ENCODE peak calls at places on chromosomes 7 and 10, in nine cellular contexts. F is psoas muscle, G is PC-3, E is A549, O is prostate gland, S is osteoblast, J is astrocyte of the spinal cord, V is OCI-LY7, Q is cardiac fibroblast. L is an unnamed sample.

GRCh38 chr10:130869179-130869841 is 442.2 kb downstream of the TCERG1L start:
- DNase-seq in S (no peak), V (no peak), F (no peak), Q (no peak), G (no peak), O (no peak), E (no peak), J (no peak), L (no peak)

GRCh38 chr10:70626056-70626455 is 23.5 kb upstream of the PRF1 start:
- DNase-seq in O (no peak), E (no peak), J (no peak), G (no peak), Q (no peak), V (no peak), F (no peak), S (no peak), L (no peak)

GRCh38 chr7:114026486-114027089 is 107.8 kb upstream of the PPP1R3A start:
- DNase-seq in S (no peak), G (peak; percentile 82), Q (peak; percentile 73), O (peak; percentile 25), F (no peak), V (peak; percentile 79), E (peak; percentile 36), J (peak; percentile 60), L (no peak)

GRCh38 chr10:69934768-69935167 is 117.9 kb upstream of the MACROH2A2 start:
- DNase-seq in S (no peak), V (no peak), Q (peak; percentile 9), E (no peak), O (no peak), G (peak; percentile 36), J (no peak), F (no peak), L (no peak)

GRCh38 chr7:158238616-158239289 is 348.9 kb downstream of the PTPRN2 start:
- DNase-seq in V (no peak), Q (no peak), F (no peak), G (no peak), S (no peak), O (no peak), E (no peak), J (no peak), L (no peak)

GRCh38 chr10:132836832-132837540 is 51.0 kb upstream of the NKX6-2 start:
- DNase-seq in Q (peak; percentile 43), J (no peak), E (peak; percentile 69), F (peak; percentile 75), O (no peak), G (peak; percentile 41), V (peak; percentile 42), S (peak; percentile 97), L (peak; percentile 13)

GRCh38 chr7:155489862-155490696 is 32.1 kb downstream of the EN2 start:
- DNase-seq in F (no peak), Q (no peak), S (peak; percentile 87), G (no peak), O (no peak), V (no peak), J (no peak), E (no peak), L (no peak)

GRCh38 chr10:130739016-130739756 is 572.3 kb downstream of the TCERG1L start:
- DNase-seq in S (no peak), G (no peak), O (no peak), Q (no peak), J (no peak), E (no peak), V (no peak), F (no peak), L (no peak)

GRCh38 chr7:13903997-13904396 is 85.5 kb downstream of the ETV1 start:
- DNase-seq in E (no peak), J (no peak), V (no peak), Q (peak; percentile 80), F (no peak), O (no peak), S (no peak), G (no peak), L (no peak)

GRCh38 chr10:129971381-129972144 is 7.5 kb upstream of the EBF3 start:
- DNase-seq in V (no peak), F (peak; percentile 82), Q (peak; percentile 59), G (peak; percentile 56), E (peak; percentile 63), J (no peak), O (peak; percentile 48), S (peak; percentile 100), L (peak; percentile 52)

GRCh38 chr7:29807179-29807841 is 1.0 kb downstream of the WIPF3 start:
- DNase-seq in O (no peak), S (peak; percentile 78), F (peak; percentile 82), Q (no peak), J (no peak), G (peak; percentile 42), E (peak; percentile 58), V (no peak), L (peak; percentile 58)

GRCh38 chr7:79833616-79834015 is 301.0 kb upstream of the GNAI1 start:
- DNase-seq in Q (no peak), J (no peak), F (no peak), E (no peak), V (no peak), G (no peak), O (no peak), S (no peak), L (no peak)

GRCh38 chr10:88810196-88810961 is 7.8 kb downstream of the LIPM start:
- DNase-seq in E (peak; percentile 31), J (peak; percentile 71), F (no peak), G (peak; percentile 79), V (peak; percentile 60), O (peak; percentile 15), S (no peak), Q (peak; percentile 85), L (peak; percentile 51)

GRCh38 chr7:35596061-35596460 is 98.9 kb downstream of the HERPUD2 start:
- DNase-seq in V (no peak), G (peak; percentile 13), O (no peak), F (no peak), E (no peak), S (no peak), J (peak; percentile 70), Q (peak; percentile 55), L (no peak)

GRCh38 chr7:18421297-18422004 is 74.1 kb upstream of the HDAC9 start:
- DNase-seq in E (no peak), Q (no peak), F (no peak), V (peak; percentile 4), J (no peak), O (no peak), G (no peak), S (no peak), L (no peak)
- H3K4me3 ChIP-seq in E (no peak overlapping the region), Q (no peak overlapping the region), F (no peak overlapping the region), V (no peak overlapping the region), J (no peak overlapping the region), O (no peak overlapping the region), G (no peak overlapping the region), S (no peak overlapping the region), L (no peak overlapping the region)

DNA sequence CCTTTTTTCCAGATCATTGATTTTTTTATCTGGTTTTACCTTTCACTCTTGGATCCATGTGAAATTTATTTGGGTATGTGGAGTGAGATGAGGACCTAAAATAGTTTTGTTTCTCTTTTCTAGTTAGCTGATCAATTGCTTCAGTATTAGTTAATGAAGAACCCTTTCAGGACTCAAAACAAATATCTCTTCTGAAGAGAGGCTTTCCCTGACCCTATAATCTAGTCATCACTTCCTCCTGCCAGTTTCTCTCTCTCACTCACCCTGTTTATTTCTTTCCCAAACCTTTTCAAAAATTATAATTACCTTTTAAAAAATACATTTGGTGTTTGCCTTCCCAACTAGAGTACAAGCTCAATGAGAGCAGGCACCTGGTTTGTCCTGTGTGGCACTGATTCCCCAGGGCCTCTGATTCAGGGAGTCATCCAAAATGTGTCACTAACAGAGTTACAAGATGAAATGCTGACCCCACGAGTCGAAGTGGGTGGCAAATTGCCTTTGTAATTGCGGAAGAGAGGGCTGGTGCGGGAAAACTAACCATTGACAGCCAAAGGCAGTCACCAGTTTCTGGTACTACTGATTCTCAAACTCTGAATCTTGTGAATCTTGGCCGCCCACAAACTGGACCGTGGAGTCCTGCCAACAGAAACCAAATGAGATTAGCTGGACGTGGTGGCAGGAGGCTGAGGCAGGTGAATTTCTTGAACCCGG is 2.4 kb downstream of the TMEM140 start:
- DNase-seq in G (no peak), Q (no peak), V (no peak), F (peak; percentile 67), E (no peak), J (no peak), O (no peak), S (no peak), L (peak; percentile 17)
- H3K4me3 ChIP-seq in G (no peak overlapping the region), Q (no peak overlapping the region), V (no peak overlapping the region), F (peak overlapping the region; percentile 78), E (no peak overlapping the region), J (no peak overlapping the region), O (no peak overlapping the region), S (no peak overlapping the region), L (no peak overlapping the region)

GRCh38 chr10:110808619-110809018 is 63.1 kb upstream of the PDCD4 start:
- DNase-seq in Q (no peak), S (no peak), G (no peak), E (no peak), O (no peak), V (no peak), F (no peak), J (no peak), L (no peak)
- H3K4me3 ChIP-seq in Q (no peak overlapping the region), S (no peak overlapping the region), G (no peak overlapping the region), E (no peak overlapping the region), O (no peak overlapping the region), V (no peak overlapping the region), F (no peak overlapping the region), J (no peak overlapping the region), L (no peak overlapping the region)

GRCh38 chr10:79226391-79227245 is 120.7 kb upstream of the PPIF start:
- DNase-seq in G (no peak), Q (no peak), S (no peak), O (no peak), J (no peak), E (no peak), F (no peak), V (no peak), L (no peak)
- H3K4me3 ChIP-seq in G (no peak overlapping the region), Q (no peak overlapping the region), S (no peak overlapping the region), O (no peak overlapping the region), J (no peak overlapping the region), E (no peak overlapping the region), F (no peak overlapping the region), V (no peak overlapping the region), L (no peak overlapping the region)

DNA sequence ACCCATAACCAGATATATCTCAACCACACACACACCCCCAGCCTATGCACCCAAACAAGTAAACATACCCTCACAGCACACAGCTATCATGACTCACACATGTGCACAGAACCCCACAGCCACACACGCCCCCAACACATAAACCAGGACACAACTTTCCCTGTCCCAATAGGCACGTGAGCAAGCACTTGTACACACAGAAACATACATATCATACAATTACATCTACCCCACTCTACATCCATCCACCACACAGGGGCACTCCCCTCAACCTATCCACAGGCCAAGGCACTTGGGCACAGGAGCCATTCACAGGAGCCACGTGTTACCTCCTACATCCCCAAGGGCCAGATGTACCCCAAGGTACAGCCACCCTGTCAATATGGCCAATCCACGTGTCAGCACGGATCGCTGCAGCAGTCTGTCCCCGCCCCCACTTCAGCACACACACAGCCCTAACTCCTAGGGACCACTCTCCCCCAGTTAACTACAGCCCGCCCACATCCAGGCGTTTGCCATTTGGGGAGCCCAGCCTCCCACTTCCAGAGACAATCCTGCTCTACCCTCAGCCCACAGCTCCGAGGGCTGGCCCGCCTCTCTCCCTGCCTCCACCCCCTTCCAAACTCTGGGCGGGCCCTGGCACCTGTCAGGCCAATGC is 163.5 kb downstream of the SH3PXD2A start:
- DNase-seq in O (no peak), E (no peak), V (peak; percentile 37), S (no peak), Q (no peak), J (no peak), F (no peak), G (no peak), L (no peak)
- H3K4me3 ChIP-seq in O (no peak overlapping the region), E (no peak overlapping the region), V (peak overlapping the region; percentile 69), S (no peak overlapping the region), Q (peak overlapping the region; percentile 58), J (no peak overlapping the region), F (no peak overlapping the region), G (no peak overlapping the region), L (no peak overlapping the region)

L was measured in body of pancreas.